ENCODE peak calls at places on chromosome 15, in ten cellular contexts. N is Peyer's patch; O is IMR-90; P is HCT116; K is A549; E is CD4-positive, alpha-beta T cell; I is upper lobe of left lung; Q is left lung; Z is right atrium auricular region; H is AG04450. L is an unnamed sample.

GRCh38 chr15:81106560-81106959 is 27.5 kb upstream of the CFAP161 start:
- DNase-seq in N (peak; percentile 19), O (peak; percentile 87), P (peak; percentile 60), K (peak; percentile 61), E (peak; percentile 16), I (peak; percentile 34), Q (no peak), Z (peak; percentile 80), H (peak; percentile 63), L (no peak)

GRCh38 chr15:62248277-62248974 is 83.3 kb upstream of the C2CD4B start:
- DNase-seq in N (no peak), O (peak; percentile 3), P (no peak), K (no peak), E (no peak), I (no peak), Q (no peak), Z (no peak), H (no peak), L (no peak)

GRCh38 chr15:63970723-63971426 is 75.4 kb downstream of the DAPK2 start:
- DNase-seq in N (no peak), O (no peak), P (no peak), K (no peak), E (no peak), I (no peak), Q (no peak), Z (peak; percentile 21), H (no peak), L (no peak)

GRCh38 chr15:20356444-20357138 is 185.0 kb downstream of the GOLGA6L6 start:
- DNase-seq in N (peak; percentile 71), O (no peak), P (peak; percentile 32), K (peak; percentile 80), E (peak; percentile 79), I (peak; percentile 61), Q (no peak), Z (peak; percentile 66), H (no peak), L (peak; percentile 79)

GRCh38 chr15:38335106-38335505 is 82.5 kb downstream of the SPRED1 start:
- DNase-seq in N (no peak), O (no peak), P (no peak), K (no peak), E (no peak), I (no peak), Q (no peak), Z (no peak), H (no peak), L (no peak)

GRCh38 chr15:39792954-39793353 is 10.3 kb upstream of the FSIP1 start:
- DNase-seq in N (no peak), O (peak; percentile 41), P (no peak), K (no peak), E (no peak), I (no peak), Q (no peak), Z (no peak), H (no peak), L (no peak)

GRCh38 chr15:89155656-89156055 is 65.7 kb downstream of the RLBP1 start:
- DNase-seq in N (no peak), O (no peak), P (no peak), K (no peak), E (no peak), I (no peak), Q (no peak), Z (no peak), H (no peak), L (no peak)

GRCh38 chr15:63348392-63348791 is 33.3 kb downstream of the CA12 start:
- DNase-seq in N (no peak), O (peak; percentile 63), P (no peak), K (no peak), E (no peak), I (peak; percentile 68), Q (peak; percentile 55), Z (peak; percentile 66), H (no peak), L (peak; percentile 77)

GRCh38 chr15:63514533-63514943 is 10.1 kb downstream of the USP3 start:
- DNase-seq in N (no peak), O (peak; percentile 88), P (no peak), K (peak; percentile 57), E (no peak), I (peak; percentile 62), Q (no peak), Z (no peak), H (peak; percentile 45), L (no peak)

GRCh38 chr15:89767411-89767915 is 8.7 kb upstream of the MESP2 start:
- DNase-seq in N (no peak), O (no peak), P (no peak), K (no peak), E (no peak), I (no peak), Q (no peak), Z (no peak), H (no peak), L (no peak)

GRCh38 chr15:81303241-81304225 is 20.4 kb downstream of the STARD5 start:
- DNase-seq in N (peak; percentile 37), O (peak; percentile 18), P (no peak), K (no peak), E (peak; percentile 40), I (no peak), Q (no peak), Z (no peak), H (no peak), L (peak; percentile 44)

GRCh38 chr15:63749330-63749942 is 84.3 kb downstream of the HERC1 start:
- DNase-seq in N (no peak), O (peak; percentile 4), P (no peak), K (no peak), E (no peak), I (no peak), Q (no peak), Z (no peak), H (no peak), L (no peak)

GRCh38 chr15:27092404-27092803 is 121.4 kb downstream of the GABRG3 start:
- DNase-seq in N (no peak), O (no peak), P (no peak), K (no peak), E (no peak), I (no peak), Q (no peak), Z (no peak), H (no peak), L (no peak)

GRCh38 chr15:81966628-81967027 is 79.2 kb downstream of the MEX3B start:
- DNase-seq in N (no peak), O (peak; percentile 29), P (no peak), K (no peak), E (no peak), I (no peak), Q (no peak), Z (no peak), H (no peak), L (no peak)

GRCh38 chr15:28101201-28101600 is 2.1 kb upstream of the OCA2 start:
- DNase-seq in N (peak; percentile 1), O (no peak), P (no peak), K (no peak), E (no peak), I (no peak), Q (no peak), Z (no peak), H (no peak), L (no peak)

GRCh38 chr15:58087870-58088269 is 22.4 kb upstream of the ALDH1A2 start:
- DNase-seq in N (no peak), O (no peak), P (no peak), K (no peak), E (no peak), I (peak; percentile 23), Q (no peak), Z (no peak), H (no peak), L (no peak)
- TF ChIP-seq CTCF in N (no peak), O (no peak), P (no peak), K (no peak), E (no peak), I (no peak), Q (no peak), Z (no peak), H (no peak), L (no peak)

GRCh38 chr15:57427367-57427821 is 51.1 kb downstream of the CGNL1 start:
- DNase-seq in N (no peak), O (no peak), P (no peak), K (peak; percentile 71), E (no peak), I (no peak), Q (no peak), Z (peak; percentile 83), H (no peak), L (no peak)
- H3K27ac ChIP-seq in N (no peak overlapping the region), O (no peak overlapping the region), P (no peak overlapping the region), K (peak overlapping the region; percentile 66), E (no peak overlapping the region), I (no peak overlapping the region), Q (no peak overlapping the region), Z (peak overlapping the region; percentile 76), H (no peak overlapping the region), L (no peak overlapping the region)

DNA sequence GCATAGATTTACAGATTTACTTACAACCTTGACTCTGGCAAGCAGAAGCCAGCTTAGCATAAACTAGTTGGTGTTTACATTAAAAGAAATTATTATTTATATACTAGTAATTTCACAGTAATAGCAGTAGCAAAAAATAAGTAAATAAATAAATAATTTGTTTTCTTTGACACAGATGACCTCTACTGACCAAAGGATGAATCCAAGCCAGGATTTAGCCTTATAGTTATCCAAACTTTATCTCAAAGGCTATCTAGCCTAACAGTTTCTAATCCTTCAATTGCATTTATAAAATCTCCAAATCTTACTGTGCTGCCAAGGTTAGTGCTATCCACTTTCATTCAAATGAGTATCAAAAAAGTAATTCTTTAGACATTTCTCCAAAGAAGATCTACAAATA is 64.3 kb downstream of the FRMD5 start:
- DNase-seq in N (no peak), O (no peak), P (no peak), K (no peak), E (no peak), I (no peak), Q (no peak), Z (no peak), H (no peak), L (no peak)
- TF ChIP-seq CTCF in N (no peak), O (peak; percentile 19), P (peak; percentile 12), K (peak; percentile 33), E (no peak), I (no peak), Q (no peak), Z (no peak), H (no peak), L (no peak)

GRCh38 chr15:74794970-74795349 is 13.1 kb downstream of the CSK start:
- DNase-seq in N (no peak), O (no peak), P (no peak), K (no peak), E (no peak), I (no peak), Q (no peak), Z (no peak), H (no peak), L (no peak)

GRCh38 chr15:74792227-74793016 is 10.5 kb downstream of the CSK start:
- DNase-seq in N (peak; percentile 44), O (no peak), P (no peak), K (no peak), E (no peak), I (no peak), Q (no peak), Z (no peak), H (no peak), L (no peak)

GRCh38 chr15:74793135-74794028 is 11.5 kb downstream of the CSK start:
- DNase-seq in N (peak; percentile 78), O (no peak), P (no peak), K (no peak), E (peak; percentile 79), I (peak; percentile 35), Q (no peak), Z (no peak), H (no peak), L (peak; percentile 73)

GRCh38 chr15:74795961-74796625 is 14.2 kb downstream of the CSK start:
- DNase-seq in N (peak; percentile 42), O (no peak), P (no peak), K (no peak), E (no peak), I (no peak), Q (no peak), Z (no peak), H (no peak), L (no peak)

GRCh38 chr15:74794248-74794969 is 12.5 kb downstream of the CSK start:
- DNase-seq in N (no peak), O (no peak), P (no peak), K (no peak), E (no peak), I (no peak), Q (no peak), Z (no peak), H (no peak), L (no peak)
- H3K27ac ChIP-seq in N (peak overlapping the region; percentile 35), O (no peak overlapping the region), P (no peak overlapping the region), K (no peak overlapping the region), E (peak overlapping the region; percentile 90), I (no peak overlapping the region), Q (no peak overlapping the region), Z (no peak overlapping the region), H (no peak overlapping the region), L (no peak overlapping the region)